ENCODE peak calls at places on chromosomes 5 and 9, in four cellular contexts. T is neuronal stem cell, V is IMR-90, C is mesenchymal stem cell. X is an unnamed sample.
A peak's percentile ranks its signal among the peaks of the same experiment; 100 is the strongest.

GRCh38 chr9:87122947-87123685 is 175.8 kb upstream of the GAS1 start:
- DNase-seq in T (no peak), V (peak; percentile 76), C (peak; percentile 87), X (no peak)

GRCh38 chr9:948497-948896 is 28.0 kb upstream of the DMRT3 start:
- DNase-seq in T (no peak), V (no peak), C (no peak), X (no peak)

GRCh38 chr9:136328011-136328621 is 777 bp downstream of the GPSM1 start:
- DNase-seq in V (no peak), T (no peak), C (no peak), X (no peak)

GRCh38 chr5:143008032-143008431 is 237.9 kb downstream of the ARHGAP26 start:
- DNase-seq in C (no peak), V (no peak), T (no peak), X (no peak)

GRCh38 chr5:61052870-61053269 is 107.9 kb downstream of the NDUFAF2 start:
- DNase-seq in V (peak; percentile 91), T (no peak), C (peak; percentile 82), X (peak; percentile 9)

GRCh38 chr9:116147821-116148220 is 5.8 kb upstream of the PAPPA start:
- DNase-seq in C (no peak), V (no peak), T (no peak), X (no peak)

GRCh38 chr5:2149196-2149541 is 266.4 kb upstream of the IRX4 start:
- DNase-seq in C (peak; percentile 14), V (no peak), T (peak; percentile 17), X (peak; percentile 39)

GRCh38 chr5:147538232-147538631 is 28.4 kb upstream of the DPYSL3 start:
- DNase-seq in V (no peak), T (no peak), C (no peak), X (no peak)

GRCh38 chr5:151601376-151601775 is 10.2 kb upstream of the FAT2 start:
- DNase-seq in T (no peak), V (no peak), C (no peak), X (no peak)

GRCh38 chr9:109401169-109401989 is 80.5 kb upstream of the EPB41L4B start:
- DNase-seq in V (peak; percentile 35), T (peak; percentile 63), C (peak; percentile 39), X (peak; percentile 62)

GRCh38 chr5:26034813-26035212 is 1003.6 kb downstream of the CDH9 start:
- DNase-seq in C (no peak), V (no peak), T (no peak), X (no peak)

GRCh38 chr5:77015938-77016569 is 14.2 kb upstream of the AGGF1 start:
- DNase-seq in V (peak; percentile 69), C (peak; percentile 75), T (peak; percentile 4), X (peak; percentile 67)

GRCh38 chr5:170634236-170634990 is 130.6 kb downstream of the KCNIP1 start:
- DNase-seq in V (no peak), T (no peak), C (no peak), X (no peak)

GRCh38 chr5:171207256-171207866 is 101.7 kb upstream of the TLX3 start:
- DNase-seq in T (peak; percentile 32), V (peak; percentile 57), C (peak; percentile 62), X (peak; percentile 88)

GRCh38 chr9:124329393-124329792 is 71.6 kb downstream of the NEK6 start:
- DNase-seq in V (no peak), C (no peak), T (no peak), X (no peak)

GRCh38 chr9:11779971-11780370 is 913.2 kb upstream of the TYRP1 start:
- DNase-seq in V (no peak), T (no peak), C (no peak), X (no peak)

GRCh38 chr9:81522721-81523551 is 166.4 kb downstream of the TLE1 start:
- DNase-seq in V (peak; percentile 66), T (no peak), C (peak; percentile 74), X (peak; percentile 63)

GRCh38 chr9:135262248-135262647 is 174.8 kb downstream of the OLFM1 start:
- DNase-seq in T (no peak), V (no peak), C (no peak), X (no peak)

GRCh38 chr5:139806726-139807646 is 11.4 kb downstream of the PSD2 start:
- DNase-seq in C (no peak), V (no peak), T (no peak), X (no peak)

GRCh38 chr9:114902773-114903589 is 27.4 kb downstream of the TNFSF8 start:
- DNase-seq in T (no peak), C (no peak), V (peak; percentile 51), X (peak; percentile 21)

GRCh38 chr5:176743828-176744583 is 66.4 kb upstream of the UNC5A start:
- DNase-seq in C (no peak), T (no peak), V (no peak), X (no peak)

GRCh38 chr9:113150670-113151591 is at the start of gene SLC31A2:
- DNase-seq in V (peak; percentile 72), T (peak; percentile 85), C (peak; percentile 85), X (peak; percentile 75)

GRCh38 chr9:129632460-129632859 is 6.5 kb downstream of the NTMT1 start:
- DNase-seq in C (no peak), V (peak; percentile 50), T (no peak), X (no peak)

GRCh38 chr5:4868140-4868735 is 271.9 kb upstream of the ADAMTS16 start:
- DNase-seq in V (no peak), T (peak; percentile 52), C (peak; percentile 1), X (peak; percentile 80)

GRCh38 chr9:34992376-34992951 is 2.9 kb downstream of the DNAJB5 start:
- DNase-seq in C (peak; percentile 95), V (peak; percentile 94), T (no peak), X (peak; percentile 50)
- H2AK5ac ChIP-seq in C (peak overlapping the region; percentile 60), V (peak overlapping the region; percentile 97), T (no peak overlapping the region), X (peak overlapping the region; percentile 93)

DNA sequence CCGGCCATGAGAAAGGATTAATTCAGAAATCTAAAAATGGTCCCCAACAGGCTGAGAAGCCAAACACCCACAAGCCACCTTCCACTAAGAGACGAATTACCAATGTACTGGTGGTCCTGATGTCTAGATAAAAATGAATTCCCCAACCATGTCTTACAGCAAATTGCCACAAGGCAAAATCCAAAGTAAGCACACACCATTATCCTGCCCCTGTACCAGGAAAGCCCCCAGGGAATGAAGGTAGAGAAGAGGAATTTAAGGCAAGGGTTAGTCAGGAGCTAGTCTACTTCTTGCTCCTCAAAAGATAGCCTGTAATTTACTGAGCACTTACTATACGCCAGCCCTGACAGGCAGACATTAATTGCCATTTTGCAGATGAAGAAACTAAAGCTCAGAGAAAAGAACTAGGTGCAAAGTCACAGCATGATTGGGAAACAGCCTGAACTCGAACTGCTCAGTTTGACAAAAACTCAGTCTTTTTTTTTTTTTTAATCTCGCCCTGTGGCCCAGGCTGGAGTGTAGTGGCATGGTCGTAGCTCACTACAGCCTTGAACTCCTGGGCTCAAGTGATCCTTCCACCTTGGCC is 64.3 kb downstream of the RAPGEF1 start:
- DNase-seq in V (no peak), T (no peak), C (no peak), X (peak; percentile 86)
- H3K4ac ChIP-seq in V (peak overlapping the region; percentile 98), T (no peak overlapping the region), C (peak overlapping the region; percentile 20), X (peak overlapping the region; percentile 94)

GRCh38 chr9:133991964-133992779 is at the start of gene VAV2:
- DNase-seq in C (peak; percentile 62), T (peak; percentile 56), V (peak; percentile 45), X (peak; percentile 87)

GRCh38 chr9:133993635-133994253 is 1.6 kb upstream of the VAV2 start:
- DNase-seq in V (no peak), T (no peak), C (no peak), X (no peak)

GRCh38 chr9:133991211-133991921 is 758 bp downstream of the VAV2 start:
- DNase-seq in T (no peak), V (no peak), C (no peak), X (peak; percentile 52)

GRCh38 chr9:133994359-133995011 is 2.4 kb upstream of the VAV2 start:
- DNase-seq in C (peak; percentile 71), V (peak; percentile 54), T (peak; percentile 83), X (peak; percentile 87)

DNA sequence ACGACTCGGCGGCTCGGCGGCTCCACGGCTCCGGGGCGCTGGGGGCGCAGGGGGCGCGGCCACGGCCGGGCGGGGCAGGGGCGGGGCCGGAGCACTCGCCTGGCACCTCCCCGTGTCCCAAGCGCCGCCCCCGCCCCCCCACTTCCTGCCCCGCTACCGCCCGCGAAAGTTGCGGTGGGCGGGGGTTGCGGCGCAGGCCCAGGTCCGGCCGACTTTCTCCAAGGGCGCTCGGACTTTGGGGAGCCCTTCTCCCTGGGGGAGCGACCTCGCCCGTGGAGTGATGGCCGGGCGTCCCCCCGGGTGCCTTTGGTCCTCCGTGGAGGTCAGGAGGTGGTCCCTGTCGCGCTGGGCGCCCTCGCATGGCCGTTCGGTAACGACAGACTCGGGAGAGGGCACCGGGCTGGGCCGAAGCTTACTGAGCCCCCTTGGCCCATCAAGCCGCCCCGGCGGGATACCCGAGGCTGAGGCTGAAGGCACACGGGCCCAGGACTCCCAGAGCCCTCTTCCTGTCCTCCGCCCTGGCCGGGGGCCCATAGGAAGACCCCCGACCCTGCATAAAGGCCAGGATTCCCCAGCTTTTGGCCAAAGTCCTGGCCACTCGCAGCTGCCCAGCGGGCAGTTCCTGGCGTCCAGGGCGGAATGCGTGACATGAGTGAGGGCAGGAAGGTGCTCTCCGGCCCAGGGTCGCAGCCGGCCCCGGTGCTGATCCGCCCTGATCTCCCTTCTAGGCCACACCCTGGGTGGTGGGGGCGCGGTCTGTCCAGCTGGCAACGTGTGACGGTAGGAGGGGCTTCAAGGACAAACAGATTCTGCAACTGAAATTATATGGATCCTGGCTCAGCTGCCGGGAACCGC is 883 bp upstream of the VAV2 start:
- DNase-seq in C (peak; percentile 89), V (peak; percentile 88), T (peak; percentile 70), X (peak; percentile 72)
- H2AK5ac ChIP-seq in C (peak overlapping the region; percentile 8), V (peak overlapping the region; percentile 96), T (peak overlapping the region; percentile 100), X (peak overlapping the region; percentile 73)

DNA sequence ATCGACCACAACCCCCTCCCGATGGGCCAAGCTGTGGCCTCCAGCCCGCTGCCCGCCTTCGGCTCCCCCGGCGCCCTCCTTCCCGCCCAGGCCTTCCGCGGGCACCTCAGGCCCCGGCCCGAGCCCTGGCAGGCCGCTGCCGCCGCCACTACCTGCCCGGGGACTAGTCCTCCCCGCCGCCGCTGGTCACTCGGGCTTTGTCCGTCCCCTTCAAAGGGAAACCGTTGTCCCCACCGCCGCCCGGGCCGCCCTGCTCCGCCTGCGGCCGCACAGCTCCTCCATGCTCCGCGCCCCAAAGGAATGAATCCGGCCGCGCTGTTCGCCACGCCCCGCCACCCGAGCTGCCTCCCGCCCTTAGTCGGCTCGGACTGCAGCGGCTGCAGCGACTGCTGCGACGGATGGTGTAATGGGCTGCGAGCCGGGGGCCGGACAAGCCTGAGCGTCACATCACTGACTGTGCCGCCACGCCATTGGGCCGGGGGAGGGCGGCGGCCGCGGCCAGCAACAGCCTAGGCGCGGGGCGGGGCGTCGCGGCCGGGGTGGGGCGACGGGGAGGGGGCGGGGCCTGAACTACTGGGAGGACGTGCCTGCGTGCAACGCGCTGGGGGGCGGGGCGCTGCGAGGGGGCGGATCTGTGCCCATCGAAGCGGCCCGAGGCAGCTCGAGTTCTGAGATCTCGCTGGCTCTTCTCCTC is at the start of gene FEM1C:
- DNase-seq in C (peak; percentile 98), V (peak; percentile 97), T (peak; percentile 95), X (peak; percentile 98)
- H3K4ac ChIP-seq in C (peak within 1 kb of the TSS; percentile 91), V (peak within 1 kb of the TSS; percentile 90), T (peak within 1 kb of the TSS; percentile 66), X (peak within 1 kb of the TSS; percentile 58)

GRCh38 chr5:180804129-180804601 is 1.6 kb upstream of the MGAT1 start:
- DNase-seq in T (no peak), V (no peak), C (no peak), X (no peak)
- H2AK5ac ChIP-seq in T (no peak overlapping the region), V (no peak overlapping the region), C (no peak overlapping the region), X (no peak overlapping the region)